ENCODE peak calls at places on chromosomes 3 and 15, in nine cellular contexts. A, T, D, B, X, Z, P, S and W are unnamed samples.

GRCh38 chr3:168330983-168331382 is 235.3 kb upstream of the GOLIM4 start:
- DNase-seq in A (no peak), T (peak), D (no peak), B (no peak), X (no peak), Z (no peak), P (no peak), S (no peak), W (no peak)

GRCh38 chr3:44509393-44509921 is 32.0 kb upstream of the ZNF445 start:
- DNase-seq in A (no peak), T (no peak), D (peak), B (peak), X (peak), Z (no peak), P (no peak), S (peak), W (no peak)

GRCh38 chr3:128276151-128276445 is 122.8 kb downstream of the EEFSEC start:
- DNase-seq in A (no peak), T (peak), D (no peak), B (no peak), X (no peak), Z (no peak), P (no peak), S (no peak), W (no peak)

GRCh38 chr3:50211930-50212329 is 6.9 kb downstream of the SLC38A3 start:
- DNase-seq in A (no peak), T (no peak), D (no peak), B (no peak), X (no peak), Z (no peak), P (no peak), S (no peak), W (no peak)

GRCh38 chr15:42273900-42274692 is 863 bp upstream of the TMEM87A start:
- DNase-seq in A (peak), T (peak), D (peak), B (peak), X (peak), Z (peak), P (peak), S (peak), W (peak)

GRCh38 chr3:50671331-50671730 is 3.4 kb upstream of the DOCK3 start:
- DNase-seq in A (no peak), T (peak), D (no peak), B (peak), X (no peak), Z (no peak), P (no peak), S (peak), W (no peak)

GRCh38 chr3:155342344-155342743 is 48.9 kb upstream of the STRIT1 start:
- DNase-seq in A (no peak), T (no peak), D (no peak), B (no peak), X (no peak), Z (no peak), P (no peak), S (no peak), W (no peak)

GRCh38 chr15:26352406-26352805 is 420.5 kb downstream of the GABRB3 start:
- DNase-seq in A (no peak), T (no peak), D (no peak), B (no peak), X (no peak), Z (no peak), P (no peak), S (no peak), W (no peak)

GRCh38 chr15:60392986-60393811 is 4.6 kb downstream of the ANXA2 start:
- DNase-seq in A (no peak), T (peak), D (peak), B (peak), X (no peak), Z (peak), P (no peak), S (peak), W (peak)

GRCh38 chr3:25823314-25823713 is 33.4 kb downstream of the OXSM start:
- DNase-seq in A (no peak), T (no peak), D (no peak), B (no peak), X (no peak), Z (no peak), P (no peak), S (no peak), W (no peak)

GRCh38 chr15:69314174-69314573 is 15.5 kb downstream of the PAQR5 start:
- DNase-seq in A (no peak), T (no peak), D (no peak), B (no peak), X (no peak), Z (no peak), P (no peak), S (no peak), W (no peak)

GRCh38 chr15:59396211-59396610 is 23.5 kb upstream of the MYO1E start:
- DNase-seq in A (no peak), T (no peak), D (no peak), B (no peak), X (no peak), Z (no peak), P (no peak), S (no peak), W (no peak)

GRCh38 chr15:90407871-90408317 is 19.9 kb downstream of the IQGAP1 start:
- DNase-seq in A (no peak), T (no peak), D (no peak), B (peak), X (no peak), Z (no peak), P (no peak), S (peak), W (no peak)

GRCh38 chr3:153284282-153284938 is 122.4 kb downstream of the RAP2B start:
- DNase-seq in A (peak), T (no peak), D (no peak), B (peak), X (no peak), Z (no peak), P (peak), S (peak), W (no peak)

GRCh38 chr15:84631706-84632272 is 22.3 kb downstream of the WDR73 start:
- DNase-seq in A (no peak), T (no peak), D (no peak), B (no peak), X (peak), Z (no peak), P (no peak), S (no peak), W (no peak)

GRCh38 chr3:8307545-8308110 is 194.0 kb upstream of the LMCD1 start:
- DNase-seq in A (no peak), T (no peak), D (no peak), B (no peak), X (no peak), Z (no peak), P (no peak), S (no peak), W (no peak)

GRCh38 chr15:36626984-36627383 is 47.6 kb downstream of the CDIN1 start:
- DNase-seq in A (no peak), T (no peak), D (no peak), B (no peak), X (no peak), Z (no peak), P (no peak), S (no peak), W (no peak)

GRCh38 chr3:197117107-197117506 is 87.5 kb upstream of the MELTF start:
- DNase-seq in A (no peak), T (no peak), D (no peak), B (no peak), X (no peak), Z (no peak), P (no peak), S (peak), W (no peak)

GRCh38 chr15:85583404-85584390 is 203.3 kb downstream of the AKAP13 start:
- DNase-seq in A (peak), T (no peak), D (no peak), B (no peak), X (no peak), Z (no peak), P (peak), S (no peak), W (peak)

GRCh38 chr15:77974416-77975331 is 102.8 kb downstream of the TBC1D2B start:
- DNase-seq in A (no peak), T (no peak), D (no peak), B (no peak), X (no peak), Z (no peak), P (no peak), S (no peak), W (no peak)

GRCh38 chr3:12187448-12188327 is 29.0 kb upstream of the TIMP4 start:
- DNase-seq in A (peak), T (peak), D (no peak), B (no peak), X (no peak), Z (no peak), P (no peak), S (no peak), W (no peak)

GRCh38 chr3:165796701-165797100 is 40.5 kb downstream of the BCHE start:
- DNase-seq in A (no peak), T (no peak), D (no peak), B (peak), X (no peak), Z (no peak), P (no peak), S (no peak), W (no peak)

GRCh38 chr3:158471639-158472294 is 99.2 kb upstream of the MLF1 start:
- DNase-seq in A (no peak), T (no peak), D (no peak), B (no peak), X (no peak), Z (no peak), P (no peak), S (peak), W (no peak)

GRCh38 chr3:14262212-14262611 is 83.6 kb downstream of the LSM3 start:
- DNase-seq in A (no peak), T (no peak), D (no peak), B (no peak), X (no peak), Z (no peak), P (no peak), S (no peak), W (no peak)